ENCODE peak calls at places on chromosome 6, in eight cellular contexts. One of them, this sample, is unnamed. For H3K9me3, the result is how much of the 10 kb centered on the place peaks cover.

GRCh38 chr6:170185175-170185970 is 105.5 kb downstream of the DLL1 start:
- DNase-seq in K562: no peak
- DNase-seq in AG04450: no peak
- DNase-seq in PC-9: no peak
- DNase-seq in lung: no peak
- DNase-seq in ascending aorta: no peak
- DNase-seq in body of pancreas: no peak
- DNase-seq in PC-3: no peak
- DNase-seq in this sample: no peak

GRCh38 chr6:80872194-80872950 is 765.9 kb downstream of the BCKDHB start:
- DNase-seq in K562: no peak
- DNase-seq in AG04450: no peak
- DNase-seq in PC-9: no peak
- DNase-seq in lung: no peak
- DNase-seq in ascending aorta: no peak
- DNase-seq in body of pancreas: no peak
- DNase-seq in PC-3: no peak
- DNase-seq in this sample: no peak

GRCh38 chr6:69835414-69836179 is 30.8 kb upstream of the COL19A1 start:
- DNase-seq in K562: peak
- DNase-seq in AG04450: peak
- DNase-seq in PC-9: peak
- DNase-seq in lung: no peak
- DNase-seq in ascending aorta: no peak
- DNase-seq in body of pancreas: peak
- DNase-seq in PC-3: peak
- DNase-seq in this sample: no peak

GRCh38 chr6:46821348-46821992 is 28.3 kb downstream of the MEP1A start:
- DNase-seq in K562: no peak
- DNase-seq in AG04450: no peak
- DNase-seq in PC-9: no peak
- DNase-seq in lung: no peak
- DNase-seq in ascending aorta: no peak
- DNase-seq in body of pancreas: no peak
- DNase-seq in PC-3: no peak
- DNase-seq in this sample: no peak

GRCh38 chr6:140434761-140435160 is 1060.3 kb upstream of the CITED2 start:
- DNase-seq in K562: no peak
- DNase-seq in AG04450: no peak
- DNase-seq in PC-9: no peak
- DNase-seq in lung: no peak
- DNase-seq in ascending aorta: no peak
- DNase-seq in body of pancreas: no peak
- DNase-seq in PC-3: no peak
- DNase-seq in this sample: no peak

GRCh38 chr6:133999305-133999704 is 46.3 kb downstream of the TBPL1 start:
- DNase-seq in K562: no peak
- DNase-seq in AG04450: no peak
- DNase-seq in PC-9: no peak
- DNase-seq in lung: no peak
- DNase-seq in ascending aorta: no peak
- DNase-seq in body of pancreas: no peak
- DNase-seq in PC-3: no peak
- DNase-seq in this sample: no peak

GRCh38 chr6:125533710-125534397 is 215.6 kb upstream of the HEY2 start:
- DNase-seq in K562: no peak
- DNase-seq in AG04450: no peak
- DNase-seq in PC-9: no peak
- DNase-seq in lung: no peak
- DNase-seq in ascending aorta: no peak
- DNase-seq in body of pancreas: no peak
- DNase-seq in PC-3: no peak
- DNase-seq in this sample: no peak

GRCh38 chr6:9657994-9658393 is 756.9 kb downstream of the TFAP2A start:
- DNase-seq in K562: no peak
- DNase-seq in AG04450: peak
- DNase-seq in PC-9: peak
- DNase-seq in lung: no peak
- DNase-seq in ascending aorta: no peak
- DNase-seq in body of pancreas: no peak
- DNase-seq in PC-3: peak
- DNase-seq in this sample: no peak

GRCh38 chr6:137176729-137177128 is 3.3 kb upstream of the IL22RA2 start:
- DNase-seq in K562: no peak
- DNase-seq in AG04450: no peak
- DNase-seq in PC-9: no peak
- DNase-seq in lung: no peak
- DNase-seq in ascending aorta: no peak
- DNase-seq in body of pancreas: no peak
- DNase-seq in PC-3: no peak
- DNase-seq in this sample: no peak

GRCh38 chr6:137182654-137183073 is 9.2 kb upstream of the IL22RA2 start:
- DNase-seq in K562: no peak
- DNase-seq in AG04450: no peak
- DNase-seq in PC-9: no peak
- DNase-seq in lung: no peak
- DNase-seq in ascending aorta: no peak
- DNase-seq in body of pancreas: no peak
- DNase-seq in PC-3: no peak
- DNase-seq in this sample: no peak

GRCh38 chr6:137185290-137185689 is 11.8 kb upstream of the IL22RA2 start:
- DNase-seq in K562: no peak
- DNase-seq in AG04450: no peak
- DNase-seq in PC-9: no peak
- DNase-seq in lung: no peak
- DNase-seq in ascending aorta: no peak
- DNase-seq in body of pancreas: no peak
- DNase-seq in PC-3: no peak
- DNase-seq in this sample: no peak

GRCh38 chr6:137177611-137178010 is 4.2 kb upstream of the IL22RA2 start:
- DNase-seq in K562: no peak
- DNase-seq in AG04450: no peak
- DNase-seq in PC-9: no peak
- DNase-seq in lung: no peak
- DNase-seq in ascending aorta: no peak
- DNase-seq in body of pancreas: no peak
- DNase-seq in PC-3: no peak
- DNase-seq in this sample: no peak

DNA sequence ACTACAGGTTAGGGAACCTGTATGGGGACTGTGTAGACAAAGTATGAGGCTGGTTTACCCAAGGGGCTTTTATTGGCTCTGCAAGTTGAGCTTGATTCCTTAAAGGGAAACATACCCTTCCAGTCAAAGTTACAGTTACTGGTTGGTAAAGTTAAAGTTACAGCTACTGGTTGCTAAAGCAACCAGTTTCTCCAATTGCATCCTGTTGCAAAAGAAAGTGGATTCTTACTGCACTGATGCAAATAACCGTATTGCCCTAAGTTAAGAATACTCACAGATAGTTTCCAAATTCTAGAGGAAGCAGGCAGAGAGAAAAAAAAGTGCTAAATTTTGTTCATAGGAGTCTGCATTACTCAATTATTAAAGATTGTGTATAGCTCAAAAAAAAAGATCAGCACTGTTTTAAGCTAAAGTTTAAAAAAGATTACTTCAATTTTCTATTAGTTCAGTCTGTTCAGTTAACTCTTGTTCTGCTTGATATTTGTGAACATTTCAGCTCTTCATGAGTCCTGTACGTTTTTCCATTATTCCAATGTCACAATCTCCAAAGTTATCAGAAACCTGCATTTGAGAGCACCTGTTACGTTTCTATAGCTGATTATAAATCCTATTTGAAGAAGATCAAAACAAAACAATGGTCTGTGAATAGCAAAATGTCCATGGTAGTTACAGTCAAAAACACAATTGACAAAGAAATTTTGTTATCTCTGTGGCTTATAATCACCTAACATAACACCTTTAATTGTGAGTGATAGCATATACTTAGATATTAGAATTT is 8.6 kb upstream of the IL22RA2 start:
- DNase-seq in K562: no peak
- DNase-seq in AG04450: no peak
- DNase-seq in PC-9: no peak
- DNase-seq in lung: no peak
- DNase-seq in ascending aorta: no peak
- DNase-seq in body of pancreas: no peak
- DNase-seq in PC-3: no peak
- DNase-seq in this sample: no peak
- H3K9me3 ChIP-seq in K562: under half
- H3K9me3 ChIP-seq in AG04450: under half
- H3K9me3 ChIP-seq in PC-9: under half
- H3K9me3 ChIP-seq in lung: under half
- H3K9me3 ChIP-seq in ascending aorta: under half
- H3K9me3 ChIP-seq in body of pancreas: under half
- H3K9me3 ChIP-seq in PC-3: under half
- H3K9me3 ChIP-seq in this sample: under half

GRCh38 chr6:168385380-168385779 is 55.6 kb upstream of the SMOC2 start:
- DNase-seq in K562: no peak
- DNase-seq in AG04450: no peak
- DNase-seq in PC-9: no peak
- DNase-seq in lung: no peak
- DNase-seq in ascending aorta: no peak
- DNase-seq in body of pancreas: no peak
- DNase-seq in PC-3: no peak
- DNase-seq in this sample: no peak

GRCh38 chr6:168387426-168387825 is 53.6 kb upstream of the SMOC2 start:
- DNase-seq in K562: no peak
- DNase-seq in AG04450: no peak
- DNase-seq in PC-9: no peak
- DNase-seq in lung: no peak
- DNase-seq in ascending aorta: no peak
- DNase-seq in body of pancreas: no peak
- DNase-seq in PC-3: no peak
- DNase-seq in this sample: no peak

GRCh38 chr6:168384045-168385038 is 56.6 kb upstream of the SMOC2 start:
- DNase-seq in K562: no peak
- DNase-seq in AG04450: no peak
- DNase-seq in PC-9: no peak
- DNase-seq in lung: no peak
- DNase-seq in ascending aorta: peak
- DNase-seq in body of pancreas: no peak
- DNase-seq in PC-3: no peak
- DNase-seq in this sample: no peak

GRCh38 chr6:168386973-168387372 is 54.0 kb upstream of the SMOC2 start:
- DNase-seq in K562: no peak
- DNase-seq in AG04450: no peak
- DNase-seq in PC-9: no peak
- DNase-seq in lung: no peak
- DNase-seq in ascending aorta: no peak
- DNase-seq in body of pancreas: no peak
- DNase-seq in PC-3: no peak
- DNase-seq in this sample: no peak

DNA sequence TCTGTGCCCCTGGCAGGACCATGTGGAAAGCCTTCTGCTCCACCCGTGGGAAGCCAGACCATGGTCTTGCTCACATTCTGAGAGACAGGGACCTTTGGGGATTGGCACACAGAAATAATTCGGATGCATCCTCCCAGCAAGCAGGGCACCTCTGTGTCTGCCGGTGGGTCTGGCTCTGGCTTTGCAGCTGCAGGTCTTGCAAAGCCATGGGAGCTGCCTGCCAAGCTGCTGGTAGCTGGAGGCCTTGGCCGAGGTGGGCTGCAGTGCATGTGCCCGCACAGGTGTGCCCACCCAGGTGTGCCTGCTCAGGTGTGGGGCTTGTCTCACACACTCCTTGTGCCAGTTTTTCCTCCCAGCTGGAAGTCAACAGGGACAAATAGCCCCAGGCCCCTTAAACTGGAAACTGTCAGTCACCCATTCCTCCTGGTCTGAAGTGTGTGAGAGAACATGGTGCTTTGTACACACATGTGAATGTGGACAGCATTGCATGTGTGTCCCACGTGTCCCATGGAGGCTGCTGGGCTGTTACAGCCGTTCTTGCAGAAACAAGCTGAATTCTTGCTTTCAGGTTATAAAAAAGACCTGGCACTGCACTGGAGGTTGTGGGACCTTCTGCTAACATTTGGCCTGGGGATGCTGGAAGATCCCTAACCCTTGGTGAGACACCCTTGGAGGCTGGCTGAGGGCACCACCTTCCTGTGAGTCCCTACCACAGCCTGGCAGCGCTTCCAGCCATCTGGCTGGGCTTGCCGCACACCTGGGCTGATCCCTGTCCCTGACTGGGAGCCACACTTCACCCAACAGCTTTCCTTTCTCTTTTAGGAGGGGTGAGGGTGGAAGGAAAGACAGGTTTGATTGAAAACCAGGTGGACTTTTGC is 54.9 kb upstream of the SMOC2 start:
- DNase-seq in K562: no peak
- DNase-seq in AG04450: no peak
- DNase-seq in PC-9: no peak
- DNase-seq in lung: no peak
- DNase-seq in ascending aorta: no peak
- DNase-seq in body of pancreas: no peak
- DNase-seq in PC-3: no peak
- DNase-seq in this sample: no peak
- H3K9me3 ChIP-seq in K562: under half
- H3K9me3 ChIP-seq in AG04450: half or more
- H3K9me3 ChIP-seq in PC-9: under half
- H3K9me3 ChIP-seq in lung: under half
- H3K9me3 ChIP-seq in ascending aorta: under half
- H3K9me3 ChIP-seq in body of pancreas: under half
- H3K9me3 ChIP-seq in PC-3: under half
- H3K9me3 ChIP-seq in this sample: under half

GRCh38 chr6:142280265-142280664 is 21.5 kb upstream of the ADGRG6 start:
- DNase-seq in K562: no peak
- DNase-seq in AG04450: no peak
- DNase-seq in PC-9: no peak
- DNase-seq in lung: no peak
- DNase-seq in ascending aorta: no peak
- DNase-seq in body of pancreas: no peak
- DNase-seq in PC-3: no peak
- DNase-seq in this sample: no peak

GRCh38 chr6:142271476-142271875 is 30.3 kb upstream of the ADGRG6 start:
- DNase-seq in K562: no peak
- DNase-seq in AG04450: no peak
- DNase-seq in PC-9: no peak
- DNase-seq in lung: no peak
- DNase-seq in ascending aorta: no peak
- DNase-seq in body of pancreas: no peak
- DNase-seq in PC-3: no peak
- DNase-seq in this sample: no peak

GRCh38 chr6:142276256-142276655 is 25.6 kb upstream of the ADGRG6 start:
- DNase-seq in K562: no peak
- DNase-seq in AG04450: no peak
- DNase-seq in PC-9: no peak
- DNase-seq in lung: no peak
- DNase-seq in ascending aorta: no peak
- DNase-seq in body of pancreas: no peak
- DNase-seq in PC-3: no peak
- DNase-seq in this sample: no peak

GRCh38 chr6:142279350-142280180 is 22.2 kb upstream of the ADGRG6 start:
- DNase-seq in K562: no peak
- DNase-seq in AG04450: no peak
- DNase-seq in PC-9: no peak
- DNase-seq in lung: no peak
- DNase-seq in ascending aorta: no peak
- DNase-seq in body of pancreas: no peak
- DNase-seq in PC-3: peak
- DNase-seq in this sample: no peak

GRCh38 chr6:142275146-142276006 is 26.4 kb upstream of the ADGRG6 start:
- DNase-seq in K562: no peak
- DNase-seq in AG04450: peak
- DNase-seq in PC-9: no peak
- DNase-seq in lung: no peak
- DNase-seq in ascending aorta: no peak
- DNase-seq in body of pancreas: no peak
- DNase-seq in PC-3: peak
- DNase-seq in this sample: no peak
- H3K9me3 ChIP-seq in K562: under half
- H3K9me3 ChIP-seq in AG04450: under half
- H3K9me3 ChIP-seq in PC-9: under half
- H3K9me3 ChIP-seq in lung: under half
- H3K9me3 ChIP-seq in ascending aorta: under half
- H3K9me3 ChIP-seq in body of pancreas: under half
- H3K9me3 ChIP-seq in PC-3: under half
- H3K9me3 ChIP-seq in this sample: under half

GRCh38 chr6:102223942-102224341 is 830.4 kb downstream of the GRIK2 start:
- DNase-seq in K562: no peak
- DNase-seq in AG04450: no peak
- DNase-seq in PC-9: no peak
- DNase-seq in lung: no peak
- DNase-seq in ascending aorta: no peak
- DNase-seq in body of pancreas: no peak
- DNase-seq in PC-3: no peak
- DNase-seq in this sample: no peak
- H3K9me3 ChIP-seq in K562: under half
- H3K9me3 ChIP-seq in AG04450: under half
- H3K9me3 ChIP-seq in PC-9: under half
- H3K9me3 ChIP-seq in lung: under half
- H3K9me3 ChIP-seq in ascending aorta: under half
- H3K9me3 ChIP-seq in body of pancreas: under half
- H3K9me3 ChIP-seq in PC-3: under half
- H3K9me3 ChIP-seq in this sample: under half